ENCODE peak calls at places on chromosomes 16 and 17, in four cellular contexts. B is NCI-H510A treated with DMSO at 0.1 percent for 48 hours, K is BE2C, U is gastrocnemius medialis. W is an unnamed sample.

GRCh38 chr17:36920032-36921000 is 17.0 kb upstream of the LHX1 start:
- DNase-seq in U (no peak), B (no peak), K (no peak), W (no peak)

GRCh38 chr17:35865412-35866355 is 3.0 kb downstream of the HEATR9 start:
- DNase-seq in B (no peak), U (no peak), K (no peak), W (no peak)

GRCh38 chr17:43907425-43907981 is at the start of gene MPP2:
- DNase-seq in B (peak; percentile 54), K (peak; percentile 86), U (no peak), W (peak; percentile 88)

GRCh38 chr17:78490673-78491072 is 86.5 kb downstream of the DNAH17 start:
- DNase-seq in B (no peak), K (no peak), U (no peak), W (no peak)

GRCh38 chr17:78664476-78665384 is 87.5 kb upstream of the DNAH17 start:
- DNase-seq in B (peak; percentile 44), U (no peak), K (no peak), W (peak; percentile 53)

GRCh38 chr17:66562119-66562518 is 259.7 kb downstream of the PRKCA start:
- DNase-seq in B (no peak), K (no peak), U (no peak), W (no peak)

GRCh38 chr16:10088380-10088793 is 93.8 kb downstream of the GRIN2A start:
- DNase-seq in K (no peak), B (no peak), U (no peak), W (no peak)

GRCh38 chr16:47045459-47045858 is 72.0 kb upstream of the DNAJA2 start:
- DNase-seq in U (no peak), B (no peak), K (no peak), W (no peak)

GRCh38 chr17:34663714-34664113 is 84.3 kb downstream of the TMEM132E start:
- DNase-seq in U (no peak), K (no peak), B (no peak), W (no peak)

GRCh38 chr16:51577621-51578303 is 426.7 kb upstream of the SALL1 start:
- DNase-seq in B (peak; percentile 87), U (no peak), K (no peak), W (no peak)

GRCh38 chr16:86914850-86915717 is 336.7 kb downstream of the FOXL1 start:
- DNase-seq in K (no peak), B (no peak), U (no peak), W (no peak)

GRCh38 chr16:47196457-47196856 is 52.7 kb upstream of the NETO2 start:
- DNase-seq in B (no peak), U (no peak), K (no peak), W (peak; percentile 28)

GRCh38 chr16:82329504-82330192 is 159.6 kb upstream of the MPHOSPH6 start:
- DNase-seq in K (no peak), B (peak; percentile 91), U (no peak), W (peak; percentile 95)

GRCh38 chr16:22814330-22815105 is 556 bp downstream of the HS3ST2 start:
- DNase-seq in B (peak; percentile 71), K (peak; percentile 59), U (no peak), W (no peak)

GRCh38 chr16:22711847-22712246 is 102.1 kb upstream of the HS3ST2 start:
- DNase-seq in B (peak; percentile 13), K (no peak), U (no peak), W (no peak)

GRCh38 chr17:614637-615546 is 99.7 kb downstream of the VPS53 start:
- DNase-seq in K (no peak), B (no peak), U (no peak), W (no peak)

GRCh38 chr16:82924075-82924854 is 297.5 kb downstream of the CDH13 start:
- DNase-seq in B (no peak), K (no peak), U (no peak), W (no peak)

GRCh38 chr17:34401165-34401564 is 38.1 kb upstream of the CCL1 start:
- DNase-seq in U (no peak), K (no peak), B (no peak), W (no peak)

GRCh38 chr16:66720766-66721165 is 24.2 kb upstream of the CMTM4 start:
- DNase-seq in U (no peak), B (no peak), K (no peak), W (no peak)

GRCh38 chr17:61265397-61265796 is 134.2 kb upstream of the TBX2 start:
- DNase-seq in B (no peak), U (no peak), K (no peak), W (no peak)

GRCh38 chr17:62616993-62617893 is 10.2 kb upstream of the MRC2 start:
- DNase-seq in B (no peak), U (no peak), K (no peak), W (no peak)